ENCODE peak calls at places on chromosomes 7 and 10, in four cellular contexts. One of them, this sample, is unnamed.

GRCh38 chr10:95286707-95287106 is 4.1 kb downstream of the PDLIM1 start:
- DNase-seq in EL: no peak
- DNase-seq in memory B cell: no peak
- DNase-seq in AG10803: no peak
- DNase-seq in this sample: no peak

GRCh38 chr7:56291-56913 is 136.0 kb upstream of the FAM20C start:
- DNase-seq in AG10803: no peak
- DNase-seq in memory B cell: no peak
- DNase-seq in EL: no peak
- DNase-seq in this sample: no peak

GRCh38 chr7:91183408-91183807 is 80.8 kb upstream of the FZD1 start:
- DNase-seq in AG10803: no peak
- DNase-seq in memory B cell: no peak
- DNase-seq in EL: no peak
- DNase-seq in this sample: no peak

GRCh38 chr10:72058989-72059842 is 29.1 kb downstream of the SPOCK2 start:
- DNase-seq in memory B cell: no peak
- DNase-seq in EL: no peak
- DNase-seq in AG10803: no peak
- DNase-seq in this sample: no peak

GRCh38 chr10:33335800-33336605 is 1.5 kb upstream of the NRP1 start:
- DNase-seq in AG10803: peak
- DNase-seq in memory B cell: no peak
- DNase-seq in EL: peak
- DNase-seq in this sample: peak

GRCh38 chr10:97916586-97916985 is 66.9 kb downstream of the GOLGA7B start:
- DNase-seq in memory B cell: no peak
- DNase-seq in AG10803: peak
- DNase-seq in EL: no peak
- DNase-seq in this sample: no peak

GRCh38 chr7:74256446-74257408 is 2.5 kb upstream of the RFC2 start:
- DNase-seq in AG10803: peak
- DNase-seq in EL: peak
- DNase-seq in memory B cell: no peak
- DNase-seq in this sample: peak

GRCh38 chr10:125093199-125093841 is 67.0 kb downstream of the CTBP2 start:
- DNase-seq in memory B cell: no peak
- DNase-seq in EL: peak
- DNase-seq in AG10803: peak
- DNase-seq in this sample: peak

GRCh38 chr7:47266131-47266706 is 315.7 kb downstream of the TNS3 start:
- DNase-seq in AG10803: peak
- DNase-seq in memory B cell: peak
- DNase-seq in EL: peak
- DNase-seq in this sample: peak

GRCh38 chr10:45456822-45457221 is 82.8 kb downstream of the ALOX5 start:
- DNase-seq in memory B cell: no peak
- DNase-seq in EL: no peak
- DNase-seq in AG10803: no peak
- DNase-seq in this sample: no peak

GRCh38 chr7:74023786-74024185 is 4.2 kb upstream of the ELN start:
- DNase-seq in EL: no peak
- DNase-seq in memory B cell: no peak
- DNase-seq in AG10803: no peak
- DNase-seq in this sample: no peak

GRCh38 chr7:100556541-100556940 is 17.2 kb downstream of the SAP25 start:
- DNase-seq in memory B cell: no peak
- DNase-seq in AG10803: peak
- DNase-seq in EL: peak
- DNase-seq in this sample: peak

GRCh38 chr7:99514050-99514449 is 9.6 kb downstream of the ZKSCAN5 start:
- DNase-seq in EL: peak
- DNase-seq in memory B cell: no peak
- DNase-seq in AG10803: peak
- DNase-seq in this sample: peak

GRCh38 chr10:23341004-23341403 is 3.6 kb downstream of the C10orf67 start:
- DNase-seq in AG10803: no peak
- DNase-seq in memory B cell: no peak
- DNase-seq in EL: peak
- DNase-seq in this sample: peak

GRCh38 chr7:75931676-75932075 is 16.7 kb downstream of the POR start:
- DNase-seq in EL: no peak
- DNase-seq in AG10803: no peak
- DNase-seq in memory B cell: no peak
- DNase-seq in this sample: no peak

GRCh38 chr7:2405601-2406345 is 2.4 kb downstream of the CHST12 start:
- DNase-seq in memory B cell: no peak
- DNase-seq in AG10803: peak
- DNase-seq in EL: no peak
- DNase-seq in this sample: no peak

GRCh38 chr10:58086763-58087150 is 180.9 kb downstream of the IPMK start:
- DNase-seq in AG10803: no peak
- DNase-seq in memory B cell: no peak
- DNase-seq in EL: no peak
- DNase-seq in this sample: no peak

GRCh38 chr10:81251457-81252115 is 623.4 kb upstream of the NRG3 start:
- DNase-seq in memory B cell: no peak
- DNase-seq in EL: no peak
- DNase-seq in AG10803: no peak
- DNase-seq in this sample: no peak

GRCh38 chr7:131859162-131859821 is 302.9 kb upstream of the PODXL start:
- DNase-seq in memory B cell: peak
- DNase-seq in AG10803: peak
- DNase-seq in EL: peak
- DNase-seq in this sample: peak

GRCh38 chr7:77439572-77439971 is 23.4 kb upstream of the GSAP start:
- DNase-seq in memory B cell: no peak
- DNase-seq in AG10803: peak
- DNase-seq in EL: peak
- DNase-seq in this sample: no peak

GRCh38 chr7:122803323-122803722 is 82.9 kb downstream of the CADPS2 start:
- DNase-seq in EL: no peak
- DNase-seq in AG10803: no peak
- DNase-seq in memory B cell: no peak
- DNase-seq in this sample: no peak

GRCh38 chr7:98990356-98990755 is 112.0 kb downstream of the TRRAP start:
- DNase-seq in EL: no peak
- DNase-seq in memory B cell: no peak
- DNase-seq in AG10803: no peak
- DNase-seq in this sample: no peak

GRCh38 chr7:139095194-139095659 is 14.3 kb downstream of the ZC3HAV1 start:
- DNase-seq in EL: no peak
- DNase-seq in memory B cell: peak
- DNase-seq in AG10803: no peak
- DNase-seq in this sample: no peak

GRCh38 chr10:86758231-86759072 is 2.0 kb downstream of the BMPR1A start:
- DNase-seq in AG10803: peak
- DNase-seq in EL: peak
- DNase-seq in memory B cell: no peak
- DNase-seq in this sample: peak

GRCh38 chr7:24668922-24669635 is 88.2 kb downstream of the GSDME start:
- DNase-seq in AG10803: no peak
- DNase-seq in EL: peak
- DNase-seq in memory B cell: no peak
- DNase-seq in this sample: peak

GRCh38 chr7:28358423-28358868 is 53.9 kb upstream of the CREB5 start:
- DNase-seq in EL: peak
- DNase-seq in memory B cell: no peak
- DNase-seq in AG10803: peak
- DNase-seq in this sample: peak

GRCh38 chr10:35379226-35380137 is 43.2 kb downstream of the CCNY start:
- DNase-seq in AG10803: peak
- DNase-seq in memory B cell: peak
- DNase-seq in EL: no peak
- DNase-seq in this sample: peak

GRCh38 chr10:36023939-36024338 is 381.8 kb upstream of the FZD8 start:
- DNase-seq in EL: peak
- DNase-seq in memory B cell: no peak
- DNase-seq in AG10803: peak
- DNase-seq in this sample: peak

GRCh38 chr10:111035542-111035941 is 41.3 kb upstream of the ADRA2A start:
- DNase-seq in memory B cell: no peak
- DNase-seq in EL: peak
- DNase-seq in AG10803: peak
- DNase-seq in this sample: peak

GRCh38 chr10:97895915-97896314 is 46.3 kb downstream of the GOLGA7B start:
- DNase-seq in AG10803: no peak
- DNase-seq in memory B cell: no peak
- DNase-seq in EL: no peak
- DNase-seq in this sample: no peak

GRCh38 chr10:84138478-84139125 is 707 bp upstream of the GHITM start:
- DNase-seq in AG10803: no peak
- DNase-seq in memory B cell: no peak
- DNase-seq in EL: no peak
- DNase-seq in this sample: peak

GRCh38 chr10:33483124-33483794 is 148.8 kb upstream of the NRP1 start:
- DNase-seq in memory B cell: no peak
- DNase-seq in EL: no peak
- DNase-seq in AG10803: no peak
- DNase-seq in this sample: peak

GRCh38 chr10:129049501-129049900 is 417.5 kb upstream of the MGMT start:
- DNase-seq in EL: no peak
- DNase-seq in memory B cell: no peak
- DNase-seq in AG10803: no peak
- DNase-seq in this sample: no peak

GRCh38 chr10:118585234-118585633 is 10.2 kb downstream of the PRLHR start:
- DNase-seq in memory B cell: no peak
- DNase-seq in EL: peak
- DNase-seq in AG10803: no peak
- DNase-seq in this sample: no peak

GRCh38 chr10:102673961-102674511 is 29.8 kb downstream of the TRIM8 start:
- DNase-seq in memory B cell: no peak
- DNase-seq in EL: peak
- DNase-seq in AG10803: peak
- DNase-seq in this sample: peak

GRCh38 chr10:17227367-17228080 is 517 bp upstream of the VIM start:
- DNase-seq in AG10803: peak
- DNase-seq in memory B cell: peak
- DNase-seq in EL: no peak
- DNase-seq in this sample: peak

This sample was measured in IMR-90.